ENCODE peak calls at places on chromosomes 12 and 14, in nine cellular contexts. I, W, V, M, Y, B, Q, E and K are unnamed samples.

GRCh38 chr12:124191024-124191359 is 103.9 kb upstream of the RFLNA start:
- DNase-seq in B (no peak), Q (no peak), Y (no peak), M (peak; percentile 33), W (peak; percentile 34), V (no peak), E (no peak), I (no peak), K (no peak)

GRCh38 chr12:49548822-49549648 is 10.2 kb downstream of the KCNH3 start:
- DNase-seq in E (no peak), Q (no peak), B (peak; percentile 59), M (no peak), I (no peak), W (no peak), Y (peak; percentile 20), V (peak; percentile 23), K (no peak)

GRCh38 chr14:101973356-101973755 is 9.0 kb downstream of the DYNC1H1 start:
- DNase-seq in V (no peak), Y (no peak), B (no peak), Q (no peak), E (no peak), I (no peak), M (peak; percentile 62), W (no peak), K (no peak)

GRCh38 chr12:124862768-124863408 is 776 bp downstream of the SCARB1 start:
- DNase-seq in V (peak; percentile 11), B (peak; percentile 59), W (no peak), I (peak; percentile 61), Y (peak; percentile 50), M (peak; percentile 56), Q (no peak), E (peak; percentile 11), K (no peak)

GRCh38 chr12:117261267-117261666 is 71.0 kb upstream of the FBXO21 start:
- DNase-seq in Q (no peak), B (no peak), W (no peak), V (no peak), E (no peak), M (peak; percentile 74), I (no peak), Y (peak; percentile 58), K (no peak)

GRCh38 chr12:47900480-47901129 is 4.2 kb downstream of the VDR start:
- DNase-seq in B (no peak), I (no peak), V (no peak), Y (no peak), Q (no peak), W (no peak), M (peak; percentile 19), E (no peak), K (no peak)

GRCh38 chr12:57837779-57838562 is 8.6 kb downstream of the CTDSP2 start:
- DNase-seq in I (no peak), V (no peak), M (peak; percentile 88), Y (peak; percentile 81), Q (no peak), W (no peak), E (no peak), B (no peak), K (no peak)

GRCh38 chr12:120224304-120225199 is 23.6 kb upstream of the RPLP0 start:
- DNase-seq in Y (no peak), W (no peak), I (no peak), B (no peak), Q (no peak), V (no peak), M (no peak), E (no peak), K (no peak)

GRCh38 chr14:56161658-56162057 is 43.4 kb downstream of the PELI2 start:
- DNase-seq in I (no peak), W (no peak), E (no peak), B (no peak), Q (no peak), V (no peak), M (no peak), Y (no peak), K (no peak)

GRCh38 chr12:59715434-59715833 is 119.6 kb downstream of the SLC16A7 start:
- DNase-seq in Y (no peak), E (no peak), V (no peak), Q (no peak), I (no peak), M (no peak), B (no peak), W (no peak), K (no peak)

GRCh38 chr12:54002915-54003339 is 3.0 kb downstream of the HOXC9 start:
- DNase-seq in M (no peak), V (no peak), B (no peak), Y (no peak), I (no peak), Q (no peak), E (no peak), W (no peak), K (no peak)

GRCh38 chr12:119804011-119804641 is 73.0 kb downstream of the CIT start:
- DNase-seq in B (no peak), Q (peak; percentile 23), E (no peak), M (peak; percentile 88), Y (peak; percentile 55), V (no peak), W (peak; percentile 66), I (peak; percentile 78), K (no peak)

GRCh38 chr14:29144598-29144997 is 378.0 kb downstream of the FOXG1 start:
- DNase-seq in W (no peak), M (peak; percentile 89), B (no peak), Y (peak; percentile 92), E (no peak), Q (peak; percentile 84), V (no peak), I (peak; percentile 68), K (no peak)

GRCh38 chr14:64702493-64703392 is 1.5 kb upstream of the PLEKHG3 start:
- DNase-seq in E (peak; percentile 61), Y (no peak), M (no peak), Q (no peak), W (peak; percentile 92), V (no peak), I (no peak), B (no peak), K (no peak)